ENCODE peak calls at places on chromosome 18, in five cellular contexts. G is thyroid gland, N is NB4, O is colonic mucosa, J is psoas muscle. R is an unnamed sample.

GRCh38 chr18:46623541-46623940 is 33.5 kb downstream of the LOXHD1 start:
- DNase-seq in G (no peak), N (no peak), O (no peak), J (no peak), R (no peak)

GRCh38 chr18:9095297-9096012 is 7.0 kb upstream of the NDUFV2 start:
- DNase-seq in G (no peak), N (peak), O (no peak), J (no peak), R (peak)

GRCh38 chr18:47912794-47913594 is 17.5 kb downstream of the SMAD2 start:
- DNase-seq in G (no peak), N (no peak), O (no peak), J (peak), R (peak)

GRCh38 chr18:39742015-39742466 is 2176.4 kb upstream of the CELF4 start:
- DNase-seq in G (no peak), N (no peak), O (no peak), J (no peak), R (peak)

GRCh38 chr18:40902436-40902835 is 1052.6 kb upstream of the PIK3C3 start:
- DNase-seq in G (no peak), N (no peak), O (no peak), J (no peak), R (no peak)

GRCh38 chr18:45621068-45621511 is 5.8 kb downstream of the SLC14A2 start:
- DNase-seq in G (peak), N (peak), O (peak), J (no peak), R (peak)

GRCh38 chr18:26764584-26764983 is 100.9 kb downstream of the AQP4 start:
- DNase-seq in G (no peak), N (no peak), O (no peak), J (no peak), R (no peak)

GRCh38 chr18:55478301-55478660 is 109.7 kb downstream of the TCF4 start:
- DNase-seq in G (no peak), N (no peak), O (no peak), J (no peak), R (no peak)

GRCh38 chr18:62758591-62758990 is 43.2 kb downstream of the PHLPP1 start:
- DNase-seq in G (no peak), N (no peak), O (no peak), J (no peak), R (no peak)

GRCh38 chr18:60668583-60668982 is 296.0 kb upstream of the MC4R start:
- DNase-seq in G (no peak), N (peak), O (no peak), J (no peak), R (no peak)

GRCh38 chr18:73118121-73118816 is 250.5 kb upstream of the NETO1 start:
- DNase-seq in G (no peak), N (peak), O (no peak), J (no peak), R (peak)

GRCh38 chr18:45413180-45413836 is 202.0 kb upstream of the SLC14A2 start:
- DNase-seq in G (no peak), N (peak), O (no peak), J (no peak), R (peak)

GRCh38 chr18:25853716-25854465 is 236.5 kb downstream of the SS18 start:
- DNase-seq in G (no peak), N (no peak), O (no peak), J (no peak), R (no peak)

GRCh38 chr18:37330173-37330572 is 235.4 kb downstream of the CELF4 start:
- DNase-seq in G (no peak), N (no peak), O (no peak), J (no peak), R (no peak)

GRCh38 chr18:596288-596881 is 403 bp upstream of the CLUL1 start:
- DNase-seq in G (peak), N (peak), O (peak), J (no peak), R (no peak)

GRCh38 chr18:40851014-40851429 is 1104.0 kb upstream of the PIK3C3 start:
- DNase-seq in G (peak), N (no peak), O (no peak), J (no peak), R (peak)

GRCh38 chr18:41720226-41720625 is 234.8 kb upstream of the PIK3C3 start:
- DNase-seq in G (no peak), N (no peak), O (no peak), J (no peak), R (no peak)

GRCh38 chr18:45628979-45629958 is 14.0 kb downstream of the SLC14A2 start:
- DNase-seq in G (no peak), N (peak), O (no peak), J (no peak), R (peak)

GRCh38 chr18:64037812-64038414 is 68.0 kb downstream of the SERPINB8 start:
- DNase-seq in G (no peak), N (peak), O (no peak), J (no peak), R (peak)

GRCh38 chr18:8303151-8303770 is 306.0 kb upstream of the RAB12 start:
- DNase-seq in G (no peak), N (no peak), O (no peak), J (no peak), R (peak)

DNA sequence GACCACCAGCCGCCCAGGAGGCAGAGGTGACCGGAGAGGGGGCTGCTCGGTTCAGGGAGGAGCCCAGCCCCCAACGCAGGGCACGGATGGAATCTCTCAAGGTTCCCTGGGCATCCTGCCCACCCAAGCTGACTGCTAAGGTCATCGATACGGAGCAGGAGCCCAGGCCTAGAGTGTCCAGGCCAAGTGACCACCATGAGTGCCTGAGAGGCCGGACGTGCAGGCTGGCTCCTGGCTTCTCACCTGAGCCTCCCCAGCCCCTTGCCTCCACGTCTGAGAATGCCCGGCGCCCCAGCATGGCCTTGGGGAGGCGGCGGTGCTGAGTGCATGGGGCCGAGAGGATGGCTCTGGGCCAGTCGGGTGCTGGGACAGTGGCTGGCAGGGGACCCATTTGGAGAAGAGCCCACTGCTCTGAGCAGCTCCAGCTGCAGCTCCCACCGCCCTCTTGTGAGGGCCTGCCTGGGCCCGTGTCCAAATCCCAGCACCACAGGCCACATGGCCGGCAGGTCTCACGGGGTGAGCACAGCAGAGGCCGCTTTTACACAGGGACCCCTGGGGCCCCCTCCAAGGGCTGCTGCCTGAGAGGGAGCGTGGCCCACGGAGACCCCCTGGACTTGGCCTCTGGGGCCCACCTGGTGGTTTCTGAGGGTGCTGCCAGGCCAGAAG is 102.8 kb upstream of the CTDP1 start:
- DNase-seq in G (peak), N (no peak), O (peak), J (peak), R (peak)
- H3K4me3 ChIP-seq in G (no peak), N (no peak), O (no peak), J (peak), R (no peak)

GRCh38 chr18:12046046-12046750 is 47.4 kb upstream of the ANKRD62 start:
- DNase-seq in G (no peak), N (no peak), O (peak), J (no peak), R (no peak)

GRCh38 chr18:12044591-12044990 is 49.1 kb upstream of the ANKRD62 start:
- DNase-seq in G (no peak), N (no peak), O (peak), J (no peak), R (no peak)

GRCh38 chr18:12048010-12048826 is 45.4 kb upstream of the ANKRD62 start:
- DNase-seq in G (no peak), N (no peak), O (no peak), J (no peak), R (no peak)

GRCh38 chr18:12048827-12049175 is 44.8 kb upstream of the ANKRD62 start:
- DNase-seq in G (no peak), N (no peak), O (no peak), J (no peak), R (peak)

GRCh38 chr18:12046751-12047335 is 46.8 kb upstream of the ANKRD62 start:
- DNase-seq in G (no peak), N (no peak), O (peak), J (no peak), R (no peak)
- TF ChIP-seq CTCF in G (no peak), N (peak), O (no peak), J (no peak), R (no peak)

GRCh38 chr18:34461266-34461665 is 236.6 kb upstream of the NOL4 start:
- DNase-seq in G (no peak), N (no peak), O (no peak), J (no peak), R (no peak)

GRCh38 chr18:34457761-34458160 is 233.0 kb upstream of the NOL4 start:
- DNase-seq in G (no peak), N (no peak), O (no peak), J (no peak), R (no peak)

DNA sequence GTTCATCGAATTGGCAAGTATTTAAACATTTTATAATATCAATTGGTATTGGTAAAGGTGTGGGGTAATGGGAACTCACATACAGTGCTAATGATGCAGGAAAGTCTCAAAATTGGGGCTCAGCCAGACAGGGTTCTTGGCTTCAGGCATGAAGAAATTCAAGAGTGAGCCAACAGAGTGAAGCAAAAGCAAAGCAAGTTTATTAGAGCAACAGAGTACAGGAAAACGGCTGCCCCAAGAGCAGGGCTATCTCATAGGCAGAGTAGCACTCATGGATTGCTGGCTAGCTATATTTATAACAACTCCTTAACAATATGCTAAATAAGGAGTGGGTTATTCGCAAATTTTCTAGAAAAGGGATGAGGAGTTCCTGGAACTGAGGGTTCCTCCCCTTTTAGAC is 233.7 kb upstream of the NOL4 start:
- DNase-seq in G (peak), N (no peak), O (no peak), J (no peak), R (no peak)
- H3K4me3 ChIP-seq in G (no peak), N (no peak), O (no peak), J (no peak), R (no peak)

GRCh38 chr18:7168408-7168807 is 50.8 kb upstream of the LAMA1 start:
- DNase-seq in G (no peak), N (no peak), O (no peak), J (no peak), R (no peak)

GRCh38 chr18:7170292-7170691 is 52.7 kb upstream of the LAMA1 start:
- DNase-seq in G (peak), N (no peak), O (no peak), J (no peak), R (no peak)

GRCh38 chr18:7169601-7170000 is 52.0 kb upstream of the LAMA1 start:
- DNase-seq in G (no peak), N (no peak), O (no peak), J (no peak), R (no peak)

GRCh38 chr18:7165846-7166393 is 48.3 kb upstream of the LAMA1 start:
- DNase-seq in G (no peak), N (no peak), O (no peak), J (no peak), R (no peak)

DNA sequence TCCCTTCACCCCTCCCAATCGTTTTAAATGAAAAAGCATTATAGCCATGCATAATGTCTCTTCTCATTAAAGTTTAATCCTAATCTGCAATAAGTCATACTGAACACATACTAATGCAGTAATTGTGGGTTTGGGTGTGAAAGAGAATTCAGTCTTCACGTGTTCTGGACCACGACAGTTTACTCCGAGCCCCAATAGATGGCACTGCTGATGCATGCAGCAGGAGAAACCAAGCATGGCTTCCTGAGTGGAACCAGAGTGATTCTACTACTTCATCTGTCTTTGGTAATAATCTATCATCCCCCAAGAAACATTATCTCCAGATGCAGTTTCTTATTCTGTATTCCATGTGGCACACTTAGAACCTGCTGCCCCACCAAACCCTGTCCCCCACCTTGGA is 47.0 kb upstream of the LAMA1 start:
- DNase-seq in G (peak), N (peak), O (no peak), J (no peak), R (no peak)
- TF ChIP-seq CTCF in G (peak), N (peak), O (no peak), J (peak), R (no peak)

GRCh38 chr18:23932385-23933067 is 82.0 kb upstream of the TTC39C start:
- DNase-seq in G (no peak), N (no peak), O (no peak), J (no peak), R (peak)
- H3K4me3 ChIP-seq in G (no peak), N (no peak), O (no peak), J (no peak), R (no peak)

GRCh38 chr18:2982452-2983172 is 30.3 kb downstream of the LPIN2 start:
- DNase-seq in G (no peak), N (no peak), O (peak), J (no peak), R (no peak)
- TF ChIP-seq CTCF in G (no peak), N (no peak), O (no peak), J (no peak), R (no peak)